ENCODE peak calls at places on chromosomes 1 and 21, in eight cellular contexts. H is lower lobe of right lung; D is stimulated activated CD4-positive, alpha-beta T cell treated with anti-CD3 and anti-CD28 coated beads, Interleukin-4, amount 100 ng/mL, for 4 hours; F is stimulated activated CD8-positive, alpha-beta memory T cell treated with anti-CD3 and anti-CD28 coated beads, Interleukin-7, amount 100 ng/mL, for 1 hour; G is EL; L is T-helper 9 cell; J is HL-60; A is DMS153. C is an unnamed sample.

GRCh38 chr1:177476706-177477105 is 305.9 kb downstream of the BRINP2 start:
- DNase-seq in H (no peak), L (no peak), D (no peak), A (no peak), G (no peak), J (no peak), F (no peak), C (no peak)

GRCh38 chr1:92915547-92915946 is 45.7 kb downstream of the DIPK1A start:
- DNase-seq in F (no peak), D (no peak), A (no peak), H (no peak), G (no peak), L (no peak), J (no peak), C (no peak)

GRCh38 chr1:226542623-226543103 is 5.9 kb upstream of the STUM start:
- DNase-seq in G (no peak), L (no peak), F (no peak), H (peak; percentile 67), J (no peak), D (no peak), A (peak; percentile 97), C (no peak)

GRCh38 chr1:153607381-153607780 is 5.6 kb downstream of the S100A16 start:
- DNase-seq in D (no peak), F (no peak), L (no peak), A (no peak), J (no peak), G (no peak), H (no peak), C (no peak)

GRCh38 chr1:226984521-226985238 is 44.6 kb downstream of the COQ8A start:
- DNase-seq in L (no peak), F (no peak), A (no peak), H (no peak), J (no peak), D (no peak), G (no peak), C (no peak)

GRCh38 chr1:212486591-212486963 is 53.9 kb downstream of the NENF start:
- DNase-seq in L (no peak), D (no peak), J (no peak), A (no peak), G (no peak), F (no peak), H (no peak), C (no peak)

GRCh38 chr1:67816096-67816493 is 17.2 kb downstream of the GNG12 start:
- DNase-seq in D (no peak), A (no peak), J (no peak), L (no peak), F (no peak), G (no peak), H (no peak), C (no peak)

GRCh38 chr1:151680812-151681211 is 35.8 kb downstream of the CELF3 start:
- DNase-seq in J (no peak), L (no peak), F (no peak), H (no peak), A (no peak), D (no peak), G (peak; percentile 93), C (peak; percentile 81)

GRCh38 chr21:35344582-35344981 is 295.5 kb upstream of the RUNX1 start:
- DNase-seq in L (no peak), G (no peak), H (no peak), J (no peak), F (no peak), D (no peak), A (no peak), C (no peak)

GRCh38 chr1:116118471-116118870 is 7.3 kb downstream of the MAB21L3 start:
- DNase-seq in F (no peak), D (no peak), J (no peak), A (no peak), L (no peak), H (no peak), G (no peak), C (no peak)

GRCh38 chr1:234659538-234659937 is 49.6 kb upstream of the IRF2BP2 start:
- DNase-seq in H (no peak), F (no peak), J (no peak), D (no peak), A (no peak), L (no peak), G (peak; percentile 86), C (peak; percentile 71)

GRCh38 chr1:111141803-111142202 is 1.8 kb downstream of the CEPT1 start:
- DNase-seq in L (no peak), F (no peak), D (no peak), G (no peak), A (no peak), H (no peak), J (no peak), C (no peak)

GRCh38 chr1:243595527-243596206 is 254.4 kb downstream of the AKT3 start:
- DNase-seq in H (no peak), G (peak; percentile 36), A (no peak), F (no peak), J (no peak), L (no peak), D (peak; percentile 10), C (peak; percentile 28)

GRCh38 chr21:36701912-36702621 is 3.2 kb downstream of the SIM2 start:
- DNase-seq in D (no peak), H (no peak), G (peak; percentile 77), J (no peak), L (no peak), A (no peak), F (no peak), C (no peak)

GRCh38 chr1:110084226-110085078 is 14.0 kb upstream of the ALX3 start:
- DNase-seq in D (peak; percentile 21), G (peak; percentile 67), F (no peak), H (peak; percentile 79), J (no peak), A (no peak), L (no peak), C (peak; percentile 57)

GRCh38 chr21:37430184-37430821 is 63.7 kb downstream of the DYRK1A start:
- DNase-seq in F (no peak), A (no peak), G (no peak), H (no peak), J (no peak), D (no peak), L (no peak), C (no peak)

GRCh38 chr1:118184737-118185082 is 318 bp downstream of the SPAG17 start:
- DNase-seq in F (no peak), D (no peak), L (no peak), G (no peak), A (no peak), J (no peak), H (no peak), C (no peak)

GRCh38 chr1:165773324-165773965 is 4.8 kb upstream of the TMCO1 start:
- DNase-seq in D (no peak), A (no peak), L (no peak), J (no peak), H (no peak), F (no peak), G (peak; percentile 92), C (peak; percentile 60)

GRCh38 chr1:157470276-157470675 is 82.0 kb downstream of the FCRL5 start:
- DNase-seq in G (no peak), F (no peak), L (no peak), H (no peak), J (no peak), D (no peak), A (no peak), C (no peak)

GRCh38 chr1:163195728-163196448 is 6.8 kb downstream of the RGS5 start:
- DNase-seq in F (no peak), L (no peak), D (no peak), G (no peak), H (no peak), J (no peak), A (no peak), C (peak; percentile 23)

GRCh38 chr1:46262508-46262907 is 14.9 kb downstream of the RAD54L start:
- DNase-seq in A (no peak), J (no peak), F (no peak), G (no peak), H (no peak), L (no peak), D (no peak), C (no peak)

GRCh38 chr1:150560011-150560438 is 10.8 kb downstream of the ADAMTSL4 start:
- DNase-seq in J (no peak), D (peak; percentile 65), A (peak; percentile 41), L (peak; percentile 71), G (peak; percentile 67), H (peak; percentile 86), F (no peak), C (peak; percentile 83)

GRCh38 chr21:28111151-28111619 is 881.5 kb downstream of the LTN1 start:
- DNase-seq in F (no peak), D (no peak), H (no peak), L (no peak), A (no peak), G (peak; percentile 64), J (no peak), C (peak; percentile 64)

GRCh38 chr1:168321945-168322344 is 41.3 kb downstream of the TBX19 start:
- DNase-seq in A (peak; percentile 75), F (no peak), D (no peak), H (no peak), L (no peak), G (peak; percentile 45), J (no peak), C (no peak)

GRCh38 chr1:26697441-26697977 is 1.7 kb downstream of the ARID1A start:
- DNase-seq in F (no peak), A (no peak), H (no peak), G (no peak), L (peak; percentile 10), J (no peak), D (no peak), C (no peak)

GRCh38 chr1:62082456-62083363 is 111.9 kb upstream of the L1TD1 start:
- DNase-seq in G (peak; percentile 43), H (no peak), D (peak; percentile 14), F (peak; percentile 1), J (no peak), A (no peak), L (no peak), C (peak; percentile 67)

GRCh38 chr1:19087017-19087736 is 122.9 kb downstream of the UBR4 start:
- DNase-seq in J (no peak), A (no peak), D (no peak), H (no peak), L (no peak), G (no peak), F (no peak), C (no peak)

GRCh38 chr1:78333426-78334012 is 157.3 kb upstream of the PTGFR start:
- DNase-seq in J (peak; percentile 7), G (peak; percentile 8), D (no peak), F (no peak), H (no peak), A (no peak), L (no peak), C (no peak)

GRCh38 chr1:243561588-243562319 is 288.3 kb downstream of the AKT3 start:
- DNase-seq in L (no peak), G (no peak), D (no peak), A (no peak), H (no peak), J (no peak), F (no peak), C (no peak)

GRCh38 chr1:54461731-54462596 is 55.8 kb upstream of the SSBP3 start:
- DNase-seq in G (no peak), H (no peak), D (no peak), F (no peak), L (no peak), J (no peak), A (no peak), C (no peak)

GRCh38 chr1:20477355-20478071 is 8.5 kb downstream of the CAMK2N1 start:
- DNase-seq in H (no peak), F (no peak), A (no peak), G (no peak), J (no peak), D (no peak), L (no peak), C (peak; percentile 31)

C was measured in astrocyte of the hippocampus.